ENCODE peak calls at places on chromosomes 16 and 17, in nine cellular contexts. One of them, this sample, is unnamed. For H3K79me2, the result is how much of the 10 kb centered on the place peaks cover.

GRCh38 chr16:2826591-2827480 is 3.3 kb upstream of the ZG16B start:
- DNase-seq in DND-41: no peak
- DNase-seq in GM23248: no peak
- DNase-seq in PC-9: no peak
- DNase-seq in SK-N-SH: no peak
- DNase-seq in fibroblast of lung: no peak
- DNase-seq in GM23338: no peak
- DNase-seq in mammary epithelial cell: no peak
- DNase-seq in K562: no peak
- DNase-seq in this sample: peak

GRCh38 chr17:82372063-82372590 is 562 bp downstream of the UTS2R start:
- DNase-seq in GM23248: no peak
- DNase-seq in PC-9: no peak
- DNase-seq in SK-N-SH: peak
- DNase-seq in K562: no peak
- DNase-seq in GM23338: no peak
- DNase-seq in mammary epithelial cell: no peak
- DNase-seq in DND-41: no peak
- DNase-seq in fibroblast of lung: no peak
- DNase-seq in this sample: no peak

GRCh38 chr17:48470388-48471034 is 40.5 kb upstream of the SKAP1 start:
- DNase-seq in GM23338: peak
- DNase-seq in SK-N-SH: no peak
- DNase-seq in DND-41: no peak
- DNase-seq in K562: no peak
- DNase-seq in mammary epithelial cell: peak
- DNase-seq in fibroblast of lung: peak
- DNase-seq in GM23248: peak
- DNase-seq in PC-9: no peak
- DNase-seq in this sample: peak

GRCh38 chr16:49701867-49702494 is 153.9 kb downstream of the ZNF423 start:
- DNase-seq in fibroblast of lung: peak
- DNase-seq in PC-9: no peak
- DNase-seq in SK-N-SH: no peak
- DNase-seq in K562: no peak
- DNase-seq in GM23338: peak
- DNase-seq in GM23248: peak
- DNase-seq in DND-41: no peak
- DNase-seq in mammary epithelial cell: no peak
- DNase-seq in this sample: peak

GRCh38 chr16:17518441-17518840 is 47.7 kb upstream of the XYLT1 start:
- DNase-seq in GM23248: peak
- DNase-seq in K562: no peak
- DNase-seq in PC-9: no peak
- DNase-seq in fibroblast of lung: peak
- DNase-seq in mammary epithelial cell: peak
- DNase-seq in DND-41: no peak
- DNase-seq in SK-N-SH: no peak
- DNase-seq in GM23338: no peak
- DNase-seq in this sample: peak

GRCh38 chr17:79870540-79870939 is 31.3 kb upstream of the CBX4 start:
- DNase-seq in K562: no peak
- DNase-seq in GM23248: no peak
- DNase-seq in fibroblast of lung: no peak
- DNase-seq in SK-N-SH: peak
- DNase-seq in PC-9: no peak
- DNase-seq in GM23338: no peak
- DNase-seq in DND-41: no peak
- DNase-seq in mammary epithelial cell: no peak
- DNase-seq in this sample: peak

GRCh38 chr17:74736423-74737298 is at the start of gene RAB37:
- DNase-seq in GM23248: peak
- DNase-seq in fibroblast of lung: no peak
- DNase-seq in PC-9: no peak
- DNase-seq in K562: peak
- DNase-seq in SK-N-SH: peak
- DNase-seq in GM23338: peak
- DNase-seq in DND-41: peak
- DNase-seq in mammary epithelial cell: no peak
- DNase-seq in this sample: peak

GRCh38 chr17:21275579-21276339 is 8.8 kb upstream of the MAP2K3 start:
- DNase-seq in GM23338: peak
- DNase-seq in GM23248: peak
- DNase-seq in DND-41: peak
- DNase-seq in fibroblast of lung: peak
- DNase-seq in K562: peak
- DNase-seq in mammary epithelial cell: peak
- DNase-seq in PC-9: peak
- DNase-seq in SK-N-SH: peak
- DNase-seq in this sample: peak

GRCh38 chr17:38917259-38917658 is 8.2 kb upstream of the LASP1NB start:
- DNase-seq in GM23338: no peak
- DNase-seq in GM23248: no peak
- DNase-seq in SK-N-SH: no peak
- DNase-seq in mammary epithelial cell: no peak
- DNase-seq in PC-9: no peak
- DNase-seq in K562: no peak
- DNase-seq in fibroblast of lung: no peak
- DNase-seq in DND-41: peak
- DNase-seq in this sample: no peak

GRCh38 chr16:21599994-21600773 is 807 bp downstream of the METTL9 start:
- DNase-seq in SK-N-SH: peak
- DNase-seq in mammary epithelial cell: peak
- DNase-seq in DND-41: peak
- DNase-seq in GM23248: peak
- DNase-seq in K562: peak
- DNase-seq in GM23338: peak
- DNase-seq in fibroblast of lung: peak
- DNase-seq in PC-9: peak
- DNase-seq in this sample: peak

GRCh38 chr17:1137465-1137894 is 42.3 kb downstream of the ABR start:
- DNase-seq in fibroblast of lung: peak
- DNase-seq in DND-41: no peak
- DNase-seq in K562: peak
- DNase-seq in mammary epithelial cell: no peak
- DNase-seq in PC-9: no peak
- DNase-seq in SK-N-SH: no peak
- DNase-seq in GM23248: no peak
- DNase-seq in GM23338: peak
- DNase-seq in this sample: peak

GRCh38 chr16:62709856-62710255 is 673.6 kb upstream of the CDH8 start:
- DNase-seq in GM23338: no peak
- DNase-seq in PC-9: no peak
- DNase-seq in mammary epithelial cell: no peak
- DNase-seq in fibroblast of lung: no peak
- DNase-seq in GM23248: no peak
- DNase-seq in K562: no peak
- DNase-seq in DND-41: no peak
- DNase-seq in SK-N-SH: peak
- DNase-seq in this sample: no peak

GRCh38 chr17:33572615-33573014 is 279.5 kb upstream of the ASIC2 start:
- DNase-seq in fibroblast of lung: no peak
- DNase-seq in K562: no peak
- DNase-seq in mammary epithelial cell: peak
- DNase-seq in SK-N-SH: no peak
- DNase-seq in DND-41: no peak
- DNase-seq in GM23248: peak
- DNase-seq in GM23338: no peak
- DNase-seq in PC-9: no peak
- DNase-seq in this sample: no peak

GRCh38 chr17:42980274-42980765 is at the start of gene RUNDC1:
- DNase-seq in PC-9: peak
- DNase-seq in mammary epithelial cell: peak
- DNase-seq in GM23338: peak
- DNase-seq in K562: peak
- DNase-seq in DND-41: peak
- DNase-seq in fibroblast of lung: peak
- DNase-seq in GM23248: peak
- DNase-seq in SK-N-SH: peak
- DNase-seq in this sample: peak
- H3K79me2 ChIP-seq in PC-9: under half
- H3K79me2 ChIP-seq in mammary epithelial cell: under half
- H3K79me2 ChIP-seq in GM23338: under half
- H3K79me2 ChIP-seq in K562: half or more
- H3K79me2 ChIP-seq in DND-41: under half
- H3K79me2 ChIP-seq in fibroblast of lung: under half
- H3K79me2 ChIP-seq in GM23248: half or more
- H3K79me2 ChIP-seq in SK-N-SH: half or more
- H3K79me2 ChIP-seq in this sample: under half

DNA sequence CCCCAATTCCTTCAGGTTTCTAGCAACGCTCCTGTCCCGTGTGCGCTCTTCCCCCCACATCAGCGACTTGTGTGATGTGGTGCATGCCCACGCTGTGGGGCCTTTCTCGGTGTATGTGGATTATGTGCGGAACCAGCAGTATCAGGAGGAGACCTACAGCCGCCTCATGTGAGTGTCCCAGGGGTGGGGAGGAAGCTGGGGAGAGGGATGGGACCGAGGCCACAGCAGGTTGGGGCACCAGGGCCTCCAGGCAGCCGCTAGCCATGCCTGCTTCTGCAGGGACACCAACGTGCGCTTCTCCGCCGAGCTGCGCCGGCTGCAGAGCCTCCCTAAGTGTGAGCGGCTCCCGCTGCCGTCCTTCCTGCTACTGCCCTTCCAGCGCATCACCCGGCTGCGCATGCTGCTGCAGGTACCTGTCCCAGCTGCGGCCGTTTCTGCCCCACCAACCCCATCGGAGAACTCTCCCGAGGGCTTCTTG is 5.7 kb downstream of the ARHGEF15 start:
- DNase-seq in fibroblast of lung: no peak
- DNase-seq in mammary epithelial cell: no peak
- DNase-seq in SK-N-SH: peak
- DNase-seq in PC-9: no peak
- DNase-seq in GM23248: no peak
- DNase-seq in DND-41: no peak
- DNase-seq in K562: no peak
- DNase-seq in GM23338: peak
- DNase-seq in this sample: peak
- H2AFZ ChIP-seq in fibroblast of lung: no peak
- H2AFZ ChIP-seq in mammary epithelial cell: peak
- H2AFZ ChIP-seq in SK-N-SH: no peak
- H2AFZ ChIP-seq in PC-9: no peak
- H2AFZ ChIP-seq in GM23248: no peak
- H2AFZ ChIP-seq in DND-41: no peak
- H2AFZ ChIP-seq in K562: no peak
- H2AFZ ChIP-seq in GM23338: peak
- H2AFZ ChIP-seq in this sample: no peak

DNA sequence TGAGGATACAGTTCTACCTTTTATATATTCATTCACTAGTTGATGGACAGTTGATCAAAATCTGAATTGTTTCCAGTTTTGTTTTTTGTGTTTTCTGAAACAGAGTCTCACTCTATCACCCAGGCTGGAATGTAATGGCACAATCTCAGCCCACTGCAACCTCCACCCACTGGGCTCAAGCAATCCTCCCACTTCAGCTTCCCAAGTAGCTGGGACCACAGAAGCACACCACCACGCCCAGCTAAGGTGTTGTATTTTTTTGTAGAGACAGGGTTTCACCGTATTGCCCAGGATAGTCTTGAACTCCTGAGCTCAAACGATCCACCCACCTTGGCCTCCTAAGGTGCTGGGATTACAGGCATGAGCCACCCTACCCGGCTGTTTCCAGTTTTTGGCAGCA is 21.0 kb downstream of the LSM12 start:
- DNase-seq in PC-9: no peak
- DNase-seq in GM23248: no peak
- DNase-seq in DND-41: no peak
- DNase-seq in SK-N-SH: no peak
- DNase-seq in K562: no peak
- DNase-seq in fibroblast of lung: no peak
- DNase-seq in GM23338: no peak
- DNase-seq in mammary epithelial cell: no peak
- DNase-seq in this sample: no peak
- H3K79me2 ChIP-seq in PC-9: half or more
- H3K79me2 ChIP-seq in GM23248: half or more
- H3K79me2 ChIP-seq in DND-41: half or more
- H3K79me2 ChIP-seq in SK-N-SH: half or more
- H3K79me2 ChIP-seq in K562: half or more
- H3K79me2 ChIP-seq in fibroblast of lung: under half
- H3K79me2 ChIP-seq in GM23338: half or more
- H3K79me2 ChIP-seq in mammary epithelial cell: half or more
- H3K79me2 ChIP-seq in this sample: half or more

GRCh38 chr17:76264425-76264754 is 758 bp upstream of the UBALD2 start:
- DNase-seq in fibroblast of lung: no peak
- DNase-seq in GM23338: no peak
- DNase-seq in GM23248: no peak
- DNase-seq in mammary epithelial cell: no peak
- DNase-seq in PC-9: no peak
- DNase-seq in K562: no peak
- DNase-seq in SK-N-SH: no peak
- DNase-seq in DND-41: no peak
- DNase-seq in this sample: no peak
- H2AFZ ChIP-seq in fibroblast of lung: peak
- H2AFZ ChIP-seq in GM23338: no peak
- H2AFZ ChIP-seq in GM23248: peak
- H2AFZ ChIP-seq in mammary epithelial cell: no peak
- H2AFZ ChIP-seq in PC-9: no peak
- H2AFZ ChIP-seq in K562: peak
- H2AFZ ChIP-seq in SK-N-SH: peak
- H2AFZ ChIP-seq in DND-41: peak
- H2AFZ ChIP-seq in this sample: peak

GRCh38 chr16:53084141-53084541 is 29.4 kb downstream of the CHD9 start:
- DNase-seq in mammary epithelial cell: peak
- DNase-seq in fibroblast of lung: no peak
- DNase-seq in DND-41: no peak
- DNase-seq in PC-9: no peak
- DNase-seq in GM23248: no peak
- DNase-seq in K562: no peak
- DNase-seq in SK-N-SH: no peak
- DNase-seq in GM23338: no peak
- DNase-seq in this sample: no peak
- H3K79me2 ChIP-seq in mammary epithelial cell: under half
- H3K79me2 ChIP-seq in fibroblast of lung: under half
- H3K79me2 ChIP-seq in DND-41: half or more
- H3K79me2 ChIP-seq in PC-9: under half
- H3K79me2 ChIP-seq in GM23248: under half
- H3K79me2 ChIP-seq in K562: half or more
- H3K79me2 ChIP-seq in SK-N-SH: under half
- H3K79me2 ChIP-seq in GM23338: under half
- H3K79me2 ChIP-seq in this sample: under half

GRCh38 chr16:87821346-87822001 is 47.8 kb downstream of the SLC7A5 start:
- DNase-seq in mammary epithelial cell: no peak
- DNase-seq in PC-9: no peak
- DNase-seq in GM23248: no peak
- DNase-seq in DND-41: peak
- DNase-seq in K562: no peak
- DNase-seq in fibroblast of lung: no peak
- DNase-seq in SK-N-SH: no peak
- DNase-seq in GM23338: no peak
- DNase-seq in this sample: peak
- H2AFZ ChIP-seq in mammary epithelial cell: no peak
- H2AFZ ChIP-seq in PC-9: no peak
- H2AFZ ChIP-seq in GM23248: no peak
- H2AFZ ChIP-seq in DND-41: peak
- H2AFZ ChIP-seq in K562: no peak
- H2AFZ ChIP-seq in fibroblast of lung: no peak
- H2AFZ ChIP-seq in SK-N-SH: no peak
- H2AFZ ChIP-seq in GM23338: peak
- H2AFZ ChIP-seq in this sample: no peak

DNA sequence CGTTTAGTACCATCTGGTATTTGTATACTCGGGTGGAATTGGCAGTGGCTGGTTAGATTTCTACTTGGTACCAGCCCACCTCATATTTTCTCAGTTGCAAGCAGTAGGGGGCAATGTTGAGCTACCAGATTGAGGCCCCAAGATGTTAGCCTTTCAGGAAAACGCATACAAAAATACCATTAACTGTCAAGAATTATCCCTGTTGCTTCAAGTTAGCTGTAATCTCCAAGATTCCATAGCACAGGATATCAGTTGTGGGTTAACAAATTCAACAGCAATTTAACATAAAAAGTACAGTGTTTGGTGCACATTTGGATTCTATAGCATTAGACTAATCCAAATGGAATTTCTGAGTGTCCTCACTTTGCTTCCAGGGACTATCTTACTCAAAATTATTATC is 188.2 kb downstream of the FTO start:
- DNase-seq in mammary epithelial cell: peak
- DNase-seq in GM23248: peak
- DNase-seq in DND-41: peak
- DNase-seq in GM23338: peak
- DNase-seq in fibroblast of lung: peak
- DNase-seq in SK-N-SH: peak
- DNase-seq in PC-9: no peak
- DNase-seq in K562: peak
- DNase-seq in this sample: peak
- H3K79me2 ChIP-seq in mammary epithelial cell: under half
- H3K79me2 ChIP-seq in GM23248: under half
- H3K79me2 ChIP-seq in DND-41: under half
- H3K79me2 ChIP-seq in GM23338: under half
- H3K79me2 ChIP-seq in fibroblast of lung: under half
- H3K79me2 ChIP-seq in SK-N-SH: under half
- H3K79me2 ChIP-seq in PC-9: under half
- H3K79me2 ChIP-seq in K562: under half
- H3K79me2 ChIP-seq in this sample: under half

This sample was measured in osteoblast.